ENCODE peak calls at places on chromosomes 3 and 15, in four cellular contexts. One of them, this sample, is unnamed.

GRCh38 chr15:40891810-40892448 is 2.3 kb upstream of the VPS18 start:
- DNase-seq in choroid plexus epithelial cell: peak; percentile 75
- DNase-seq in GM06990: no peak
- DNase-seq in body of pancreas: peak; percentile 68
- DNase-seq in this sample: peak; percentile 23

GRCh38 chr3:160661660-160662059 is 15.3 kb upstream of the ARL14 start:
- DNase-seq in GM06990: no peak
- DNase-seq in choroid plexus epithelial cell: no peak
- DNase-seq in body of pancreas: no peak
- DNase-seq in this sample: no peak

GRCh38 chr3:125059488-125060245 is 3.9 kb upstream of the HEG1 start:
- DNase-seq in choroid plexus epithelial cell: peak; percentile 55
- DNase-seq in body of pancreas: peak; percentile 63
- DNase-seq in GM06990: no peak
- DNase-seq in this sample: peak; percentile 54

GRCh38 chr3:197371521-197372075 is 73.2 kb upstream of the DLG1 start:
- DNase-seq in choroid plexus epithelial cell: no peak
- DNase-seq in GM06990: no peak
- DNase-seq in body of pancreas: no peak
- DNase-seq in this sample: no peak

GRCh38 chr3:13624021-13624420 is 75.1 kb downstream of the FBLN2 start:
- DNase-seq in GM06990: no peak
- DNase-seq in choroid plexus epithelial cell: no peak
- DNase-seq in body of pancreas: no peak
- DNase-seq in this sample: no peak

GRCh38 chr15:86016750-86017149 is 62.9 kb upstream of the AGBL1 start:
- DNase-seq in GM06990: no peak
- DNase-seq in body of pancreas: no peak
- DNase-seq in choroid plexus epithelial cell: no peak
- DNase-seq in this sample: no peak

GRCh38 chr3:72375237-72376154 is 472.7 kb downstream of the SHQ1 start:
- DNase-seq in body of pancreas: no peak
- DNase-seq in choroid plexus epithelial cell: no peak
- DNase-seq in GM06990: no peak
- DNase-seq in this sample: no peak

GRCh38 chr15:100291106-100291505 is 50.7 kb downstream of the ADAMTS17 start:
- DNase-seq in choroid plexus epithelial cell: peak; percentile 7
- DNase-seq in body of pancreas: no peak
- DNase-seq in GM06990: no peak
- DNase-seq in this sample: peak; percentile 10

GRCh38 chr3:30644615-30645014 is 38.2 kb downstream of the TGFBR2 start:
- DNase-seq in GM06990: peak; percentile 43
- DNase-seq in body of pancreas: peak; percentile 47
- DNase-seq in choroid plexus epithelial cell: peak; percentile 89
- DNase-seq in this sample: peak; percentile 36

GRCh38 chr3:9912294-9912935 is 4.5 kb upstream of the IL17RC start:
- DNase-seq in body of pancreas: no peak
- DNase-seq in choroid plexus epithelial cell: peak; percentile 75
- DNase-seq in GM06990: no peak
- DNase-seq in this sample: peak; percentile 65

GRCh38 chr15:76196949-76197315 is 114.3 kb downstream of the ETFA start:
- DNase-seq in body of pancreas: peak; percentile 53
- DNase-seq in GM06990: no peak
- DNase-seq in choroid plexus epithelial cell: no peak
- DNase-seq in this sample: no peak

GRCh38 chr3:180804871-180805430 is 107.5 kb upstream of the FXR1 start:
- DNase-seq in GM06990: no peak
- DNase-seq in choroid plexus epithelial cell: peak; percentile 69
- DNase-seq in body of pancreas: no peak
- DNase-seq in this sample: peak; percentile 3

GRCh38 chr15:36951747-36952247 is 148.6 kb downstream of the MEIS2 start:
- DNase-seq in choroid plexus epithelial cell: peak; percentile 57
- DNase-seq in GM06990: no peak
- DNase-seq in body of pancreas: no peak
- DNase-seq in this sample: peak; percentile 91

GRCh38 chr3:101676219-101676764 is 640 bp downstream of the ZBTB11 start:
- DNase-seq in choroid plexus epithelial cell: peak; percentile 98
- DNase-seq in body of pancreas: peak; percentile 91
- DNase-seq in GM06990: peak; percentile 97
- DNase-seq in this sample: peak; percentile 91

GRCh38 chr15:39580630-39581500 is at the start of gene THBS1:
- DNase-seq in body of pancreas: peak; percentile 88
- DNase-seq in choroid plexus epithelial cell: peak; percentile 91
- DNase-seq in GM06990: peak; percentile 24
- DNase-seq in this sample: peak; percentile 97

GRCh38 chr3:128923607-128924385 is 44.4 kb downstream of the ACAD9 start:
- DNase-seq in choroid plexus epithelial cell: no peak
- DNase-seq in body of pancreas: no peak
- DNase-seq in GM06990: no peak
- DNase-seq in this sample: no peak

GRCh38 chr3:177514341-177515193 is 317.3 kb upstream of the TBL1XR1 start:
- DNase-seq in body of pancreas: no peak
- DNase-seq in GM06990: no peak
- DNase-seq in choroid plexus epithelial cell: no peak
- DNase-seq in this sample: no peak
- TF ChIP-seq CTCF in body of pancreas: no peak
- TF ChIP-seq CTCF in GM06990: no peak
- TF ChIP-seq CTCF in choroid plexus epithelial cell: no peak
- TF ChIP-seq CTCF in this sample: no peak

GRCh38 chr3:43206632-43207031 is 79.7 kb upstream of the SNRK start:
- DNase-seq in choroid plexus epithelial cell: no peak
- DNase-seq in GM06990: no peak
- DNase-seq in body of pancreas: no peak
- DNase-seq in this sample: no peak
- TF ChIP-seq CTCF in choroid plexus epithelial cell: peak; percentile 25
- TF ChIP-seq CTCF in GM06990: peak; percentile 10
- TF ChIP-seq CTCF in body of pancreas: no peak
- TF ChIP-seq CTCF in this sample: peak; percentile 31

DNA sequence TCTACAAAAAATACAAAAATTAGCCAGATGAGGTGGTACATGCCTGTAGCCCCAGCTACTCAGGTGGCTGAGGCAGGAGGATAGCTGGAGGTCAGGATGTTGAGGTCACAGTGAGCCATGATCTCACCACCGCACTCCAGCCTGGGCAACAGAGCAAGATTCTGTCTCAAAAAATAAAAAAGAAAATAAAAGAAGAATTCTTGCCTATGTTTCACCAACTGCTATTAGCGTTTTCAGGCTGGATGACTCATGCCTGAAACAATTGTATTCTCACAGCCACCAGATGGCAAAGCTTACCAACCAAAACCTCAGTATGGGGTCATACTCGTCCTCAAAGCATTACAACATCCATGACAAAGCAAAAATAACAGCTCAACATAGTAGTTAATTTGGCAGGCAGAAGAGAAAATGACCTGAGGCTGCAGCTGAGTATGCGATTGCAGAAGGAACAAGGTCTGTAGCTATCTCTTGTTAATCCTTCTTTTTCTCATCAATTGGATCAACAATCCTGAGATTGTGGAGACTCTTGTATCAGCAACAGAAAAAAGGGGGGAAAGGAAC is 52.2 kb downstream of the TP53BP1 start:
- DNase-seq in choroid plexus epithelial cell: peak; percentile 98
- DNase-seq in GM06990: peak; percentile 14
- DNase-seq in body of pancreas: peak; percentile 35
- DNase-seq in this sample: peak; percentile 98
- TF ChIP-seq CTCF in choroid plexus epithelial cell: peak; percentile 67
- TF ChIP-seq CTCF in GM06990: peak; percentile 23
- TF ChIP-seq CTCF in body of pancreas: no peak
- TF ChIP-seq CTCF in this sample: peak; percentile 77

DNA sequence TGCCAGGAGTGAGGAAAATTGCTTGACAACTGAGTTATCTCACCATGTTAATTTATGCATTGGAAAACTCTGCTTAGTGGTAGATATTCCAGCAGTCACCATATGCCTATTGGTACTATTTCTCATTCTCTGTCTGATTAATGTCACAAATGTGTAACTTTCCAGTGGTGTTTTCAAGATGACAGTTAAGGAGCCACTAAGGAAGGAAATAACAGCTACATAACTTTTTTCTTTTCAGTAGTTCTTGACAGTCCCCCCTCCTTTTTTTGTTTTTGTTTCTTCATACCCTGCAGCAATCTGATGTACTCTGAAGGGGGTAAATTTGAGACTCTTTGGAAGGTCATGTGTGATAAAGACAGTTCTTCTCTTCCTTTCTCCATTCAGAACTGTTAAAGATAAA is 13.1 kb downstream of the RASA2 start:
- DNase-seq in body of pancreas: no peak
- DNase-seq in GM06990: no peak
- DNase-seq in choroid plexus epithelial cell: no peak
- DNase-seq in this sample: no peak
- TF ChIP-seq CTCF in body of pancreas: no peak
- TF ChIP-seq CTCF in GM06990: no peak
- TF ChIP-seq CTCF in choroid plexus epithelial cell: no peak
- TF ChIP-seq CTCF in this sample: no peak

DNA sequence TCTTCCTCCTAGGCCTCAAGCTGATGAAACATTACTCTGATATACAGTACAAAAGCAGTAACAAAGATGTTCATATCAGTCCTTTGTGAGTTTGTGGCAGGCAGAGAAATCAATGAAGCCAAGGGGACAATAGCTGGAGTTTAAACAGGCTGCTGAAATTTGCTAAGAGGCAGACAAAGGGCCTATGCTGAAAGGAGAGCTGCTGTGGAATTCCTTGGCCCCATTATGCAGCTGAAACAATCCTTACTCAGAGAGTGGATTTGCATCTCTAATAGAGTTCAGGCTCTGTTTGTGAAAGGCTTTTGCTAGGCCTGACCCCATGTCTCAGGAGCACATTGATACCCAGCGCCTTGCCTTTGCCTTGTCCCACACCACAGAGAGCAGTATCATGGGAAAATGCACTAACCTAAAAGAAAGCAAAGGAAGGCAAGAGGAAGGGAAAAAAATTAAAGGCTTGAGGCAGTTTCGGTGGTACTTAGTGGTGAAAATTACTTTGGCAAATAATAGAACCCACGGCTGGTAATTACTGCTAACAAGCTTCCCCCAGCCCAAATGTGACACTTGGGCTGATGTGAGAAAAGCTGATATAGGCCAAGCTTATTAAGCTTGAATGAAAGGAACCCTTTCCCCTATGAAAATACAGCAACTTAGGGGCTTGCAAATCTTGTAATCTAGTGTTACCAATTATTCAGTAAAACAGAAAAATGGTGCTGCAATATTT is 195.0 kb upstream of the EPHA3 start:
- DNase-seq in GM06990: no peak
- DNase-seq in body of pancreas: no peak
- DNase-seq in choroid plexus epithelial cell: no peak
- DNase-seq in this sample: no peak
- TF ChIP-seq CTCF in GM06990: no peak
- TF ChIP-seq CTCF in body of pancreas: no peak
- TF ChIP-seq CTCF in choroid plexus epithelial cell: no peak
- TF ChIP-seq CTCF in this sample: no peak

GRCh38 chr3:141011511-141012262 is 39.5 kb upstream of the SPSB4 start:
- DNase-seq in body of pancreas: peak; percentile 80
- DNase-seq in GM06990: peak; percentile 21
- DNase-seq in choroid plexus epithelial cell: peak; percentile 79
- DNase-seq in this sample: peak; percentile 47
- TF ChIP-seq CTCF in body of pancreas: peak; percentile 75
- TF ChIP-seq CTCF in GM06990: peak; percentile 87
- TF ChIP-seq CTCF in choroid plexus epithelial cell: peak; percentile 99
- TF ChIP-seq CTCF in this sample: peak; percentile 83

GRCh38 chr15:93974804-93975481 is 256.4 kb upstream of the MCTP2 start:
- DNase-seq in body of pancreas: peak; percentile 42
- DNase-seq in choroid plexus epithelial cell: peak; percentile 45
- DNase-seq in GM06990: no peak
- DNase-seq in this sample: peak; percentile 55
- TF ChIP-seq CTCF in body of pancreas: peak; percentile 36
- TF ChIP-seq CTCF in choroid plexus epithelial cell: peak; percentile 49
- TF ChIP-seq CTCF in GM06990: peak; percentile 7
- TF ChIP-seq CTCF in this sample: peak; percentile 77

GRCh38 chr15:67908756-67909155 is 68.9 kb upstream of the RNU6-1 start:
- DNase-seq in GM06990: no peak
- DNase-seq in choroid plexus epithelial cell: no peak
- DNase-seq in body of pancreas: no peak
- DNase-seq in this sample: no peak

GRCh38 chr15:67903708-67904107 is 63.9 kb upstream of the RNU6-1 start:
- DNase-seq in GM06990: no peak
- DNase-seq in choroid plexus epithelial cell: no peak
- DNase-seq in body of pancreas: no peak
- DNase-seq in this sample: no peak

GRCh38 chr15:67905628-67906027 is 65.8 kb upstream of the RNU6-1 start:
- DNase-seq in choroid plexus epithelial cell: no peak
- DNase-seq in GM06990: no peak
- DNase-seq in body of pancreas: no peak
- DNase-seq in this sample: no peak

GRCh38 chr15:67907175-67907723 is 67.4 kb upstream of the RNU6-1 start:
- DNase-seq in body of pancreas: no peak
- DNase-seq in GM06990: no peak
- DNase-seq in choroid plexus epithelial cell: no peak
- DNase-seq in this sample: no peak

GRCh38 chr15:67906382-67906781 is 66.5 kb upstream of the RNU6-1 start:
- DNase-seq in body of pancreas: no peak
- DNase-seq in choroid plexus epithelial cell: peak; percentile 67
- DNase-seq in GM06990: no peak
- DNase-seq in this sample: peak; percentile 28
- TF ChIP-seq CTCF in body of pancreas: no peak
- TF ChIP-seq CTCF in choroid plexus epithelial cell: peak; percentile 67
- TF ChIP-seq CTCF in GM06990: peak; percentile 15
- TF ChIP-seq CTCF in this sample: peak; percentile 69

GRCh38 chr15:98147415-98147814 is 186.9 kb downstream of the ARRDC4 start:
- DNase-seq in choroid plexus epithelial cell: no peak
- DNase-seq in GM06990: no peak
- DNase-seq in body of pancreas: no peak
- DNase-seq in this sample: no peak
- TF ChIP-seq CTCF in choroid plexus epithelial cell: no peak
- TF ChIP-seq CTCF in GM06990: no peak
- TF ChIP-seq CTCF in body of pancreas: no peak
- TF ChIP-seq CTCF in this sample: no peak

DNA sequence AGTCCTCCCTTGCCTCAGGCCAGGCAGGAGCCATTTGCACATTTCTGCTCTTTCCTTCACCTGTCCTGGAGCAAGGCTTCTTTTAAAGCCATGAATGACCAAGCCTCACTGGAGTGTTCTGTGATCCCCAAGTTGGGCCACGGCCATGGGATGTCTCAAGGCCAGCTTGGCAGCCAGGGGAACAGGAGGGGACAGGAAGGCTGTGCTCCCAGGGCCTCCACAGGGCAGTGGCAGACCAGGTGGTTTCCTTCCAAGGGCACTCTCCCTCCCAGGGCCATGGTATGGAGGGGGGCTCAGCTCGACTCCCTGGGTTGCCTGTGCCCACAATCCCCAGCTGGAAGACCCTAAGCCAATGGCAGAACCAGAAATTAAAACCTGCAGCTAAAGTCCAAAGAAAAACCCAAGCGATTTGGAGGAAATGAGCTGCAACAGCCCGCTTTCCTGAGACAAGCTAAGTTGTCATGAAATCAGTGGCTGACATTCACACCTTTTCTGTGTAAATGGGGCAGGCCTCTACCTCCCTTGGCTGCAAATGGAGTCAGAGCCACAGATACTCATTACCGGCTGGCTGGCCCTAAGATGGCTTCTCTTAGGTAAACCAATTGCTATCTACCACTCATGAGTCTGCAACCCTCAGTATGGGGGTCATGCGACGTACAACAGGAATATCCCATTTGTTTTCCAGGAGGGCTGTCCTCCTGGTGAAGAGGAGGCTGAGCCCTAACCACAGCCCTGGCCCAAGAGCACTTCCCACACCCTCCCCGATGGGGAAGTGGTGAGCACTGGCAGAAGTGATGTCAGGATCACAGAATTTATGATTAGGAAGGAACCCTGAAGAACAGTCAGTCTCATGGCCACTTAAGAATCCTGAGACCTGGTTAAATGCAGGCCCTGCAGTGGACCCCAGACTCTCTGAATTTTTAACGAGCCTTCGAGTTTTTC is 83.3 kb downstream of the SNRK start:
- DNase-seq in body of pancreas: no peak
- DNase-seq in choroid plexus epithelial cell: no peak
- DNase-seq in GM06990: no peak
- DNase-seq in this sample: no peak
- TF ChIP-seq CTCF in body of pancreas: no peak
- TF ChIP-seq CTCF in choroid plexus epithelial cell: no peak
- TF ChIP-seq CTCF in GM06990: no peak
- TF ChIP-seq CTCF in this sample: no peak

This sample was measured in HFFc6.